ENCODE peak calls at places on chromosomes 11 and 22, in four cellular contexts. L is G401; C is fibroblast of lung; A is CD8-positive, alpha-beta memory T cell. Q is an unnamed sample.

GRCh38 chr11:15927196-15927865 is 429.0 kb downstream of the SOX6 start:
- DNase-seq in L (no peak), C (no peak), A (no peak), Q (no peak)

GRCh38 chr11:30128269-30128932 is 102.4 kb upstream of the FSHB start:
- DNase-seq in L (peak), C (peak), A (no peak), Q (no peak)

GRCh38 chr22:45966320-45966891 is 10.6 kb downstream of the WNT7B start:
- DNase-seq in L (peak), C (no peak), A (no peak), Q (no peak)

GRCh38 chr22:27853404-27853803 is 51.8 kb upstream of the MN1 start:
- DNase-seq in L (no peak), C (peak), A (no peak), Q (no peak)

GRCh38 chr11:97614571-97614970 is 1224.8 kb downstream of the JRKL start:
- DNase-seq in L (no peak), C (peak), A (no peak), Q (no peak)

GRCh38 chr11:85595285-85595884 is 31.8 kb downstream of the DLG2 start:
- DNase-seq in L (peak), C (peak), A (peak), Q (no peak)

GRCh38 chr11:124863137-124863825 is 2.0 kb upstream of the ROBO3 start:
- DNase-seq in L (peak), C (peak), A (no peak), Q (no peak)

GRCh38 chr11:73383249-73384126 is 7.3 kb downstream of the RELT start:
- DNase-seq in L (no peak), C (peak), A (no peak), Q (no peak)

GRCh38 chr11:59659981-59660380 is 8.9 kb downstream of the PATL1 start:
- DNase-seq in L (no peak), C (no peak), A (no peak), Q (no peak)

Q was measured in natural killer cell.